ENCODE peak calls at places on chromosomes 4 and X, in seven cellular contexts. One of them, this sample, is unnamed.
A peak's percentile ranks its signal among the peaks of the same experiment; 100 is the strongest.

GRCh38 chrX:103453655-103454054 is 65.6 kb downstream of the RAB40A start:
- DNase-seq in NCI-H446 treated with DMSO at 0.1 percent for 48 hours: no peak
- DNase-seq in HS-27A: peak; percentile 62
- DNase-seq in NCI-H2081: peak; percentile 18
- DNase-seq in islet precursor cell: no peak
- DNase-seq in EL: peak; percentile 92
- DNase-seq in A673: peak; percentile 19
- DNase-seq in this sample: peak; percentile 75

GRCh38 chrX:39890807-39891206 is 207.0 kb downstream of the BCOR start:
- DNase-seq in NCI-H446 treated with DMSO at 0.1 percent for 48 hours: no peak
- DNase-seq in HS-27A: no peak
- DNase-seq in NCI-H2081: no peak
- DNase-seq in islet precursor cell: no peak
- DNase-seq in EL: no peak
- DNase-seq in A673: no peak
- DNase-seq in this sample: no peak

GRCh38 chrX:84748965-84749656 is 246.9 kb upstream of the HDX start:
- DNase-seq in NCI-H446 treated with DMSO at 0.1 percent for 48 hours: no peak
- DNase-seq in HS-27A: no peak
- DNase-seq in NCI-H2081: no peak
- DNase-seq in islet precursor cell: no peak
- DNase-seq in EL: no peak
- DNase-seq in A673: no peak
- DNase-seq in this sample: no peak

GRCh38 chr4:169604131-169604900 is 8.1 kb downstream of the NEK1 start:
- DNase-seq in NCI-H446 treated with DMSO at 0.1 percent for 48 hours: no peak
- DNase-seq in HS-27A: no peak
- DNase-seq in NCI-H2081: no peak
- DNase-seq in islet precursor cell: no peak
- DNase-seq in EL: peak; percentile 66
- DNase-seq in A673: no peak
- DNase-seq in this sample: no peak

GRCh38 chr4:80926446-80926845 is 104.1 kb upstream of the BMP3 start:
- DNase-seq in NCI-H446 treated with DMSO at 0.1 percent for 48 hours: no peak
- DNase-seq in HS-27A: no peak
- DNase-seq in NCI-H2081: no peak
- DNase-seq in islet precursor cell: no peak
- DNase-seq in EL: peak; percentile 1
- DNase-seq in A673: no peak
- DNase-seq in this sample: no peak

GRCh38 chrX:22652596-22652995 is 347.2 kb upstream of the DDX53 start:
- DNase-seq in NCI-H446 treated with DMSO at 0.1 percent for 48 hours: no peak
- DNase-seq in HS-27A: no peak
- DNase-seq in NCI-H2081: no peak
- DNase-seq in islet precursor cell: peak; percentile 89
- DNase-seq in EL: peak; percentile 16
- DNase-seq in A673: peak; percentile 8
- DNase-seq in this sample: no peak

GRCh38 chrX:153442463-153442862 is 3.4 kb downstream of the TREX2 start:
- DNase-seq in NCI-H446 treated with DMSO at 0.1 percent for 48 hours: no peak
- DNase-seq in HS-27A: no peak
- DNase-seq in NCI-H2081: no peak
- DNase-seq in islet precursor cell: no peak
- DNase-seq in EL: no peak
- DNase-seq in A673: no peak
- DNase-seq in this sample: no peak

GRCh38 chrX:115898382-115899001 is 272.1 kb upstream of the AGTR2 start:
- DNase-seq in NCI-H446 treated with DMSO at 0.1 percent for 48 hours: peak; percentile 18
- DNase-seq in HS-27A: no peak
- DNase-seq in NCI-H2081: peak; percentile 51
- DNase-seq in islet precursor cell: no peak
- DNase-seq in EL: no peak
- DNase-seq in A673: peak; percentile 55
- DNase-seq in this sample: no peak

GRCh38 chr4:31442236-31442635 is 722.1 kb downstream of the PCDH7 start:
- DNase-seq in NCI-H446 treated with DMSO at 0.1 percent for 48 hours: no peak
- DNase-seq in HS-27A: no peak
- DNase-seq in NCI-H2081: peak; percentile 1
- DNase-seq in islet precursor cell: peak; percentile 64
- DNase-seq in EL: no peak
- DNase-seq in A673: peak; percentile 19
- DNase-seq in this sample: no peak

This sample was measured in non-pigmented ciliary epithelial cell.